ENCODE peak calls at places on chromosomes 4 and X, in five cellular contexts. One of them, this sample, is unnamed.

GRCh38 chr4:16079046-16079445 is 4.8 kb downstream of the PROM1 start:
- DNase-seq in A549: no peak
- DNase-seq in mucosa of gallbladder: no peak
- DNase-seq in fibroblast of the conjunctiva: no peak
- DNase-seq in neural crest cell: no peak
- DNase-seq in this sample: peak

GRCh38 chr4:94639298-94639697 is 118.5 kb upstream of the BMPR1B start:
- DNase-seq in A549: no peak
- DNase-seq in mucosa of gallbladder: no peak
- DNase-seq in fibroblast of the conjunctiva: no peak
- DNase-seq in neural crest cell: no peak
- DNase-seq in this sample: no peak

GRCh38 chr4:2534904-2535385 is 1.5 kb upstream of the FAM193A start:
- DNase-seq in A549: no peak
- DNase-seq in mucosa of gallbladder: no peak
- DNase-seq in fibroblast of the conjunctiva: no peak
- DNase-seq in neural crest cell: no peak
- DNase-seq in this sample: no peak

GRCh38 chrX:38212246-38212645 is 8.4 kb downstream of the SRPX start:
- DNase-seq in A549: no peak
- DNase-seq in mucosa of gallbladder: no peak
- DNase-seq in fibroblast of the conjunctiva: no peak
- DNase-seq in neural crest cell: no peak
- DNase-seq in this sample: no peak

GRCh38 chr4:138241281-138242075 is 671 bp downstream of the SLC7A11 start:
- DNase-seq in A549: no peak
- DNase-seq in mucosa of gallbladder: no peak
- DNase-seq in fibroblast of the conjunctiva: no peak
- DNase-seq in neural crest cell: no peak
- DNase-seq in this sample: peak

GRCh38 chr4:94762326-94762725 is 4.6 kb downstream of the BMPR1B start:
- DNase-seq in A549: no peak
- DNase-seq in mucosa of gallbladder: no peak
- DNase-seq in fibroblast of the conjunctiva: no peak
- DNase-seq in neural crest cell: no peak
- DNase-seq in this sample: no peak

GRCh38 chr4:107034091-107034698 is 1.9 kb downstream of the DKK2 start:
- DNase-seq in A549: no peak
- DNase-seq in mucosa of gallbladder: peak
- DNase-seq in fibroblast of the conjunctiva: peak
- DNase-seq in neural crest cell: peak
- DNase-seq in this sample: no peak

GRCh38 chr4:84597450-84597849 is 14.5 kb downstream of the CDS1 start:
- DNase-seq in A549: no peak
- DNase-seq in mucosa of gallbladder: no peak
- DNase-seq in fibroblast of the conjunctiva: no peak
- DNase-seq in neural crest cell: no peak
- DNase-seq in this sample: peak

GRCh38 chr4:135267148-135267878 is 1065.7 kb upstream of the PABPC4L start:
- DNase-seq in A549: no peak
- DNase-seq in mucosa of gallbladder: no peak
- DNase-seq in fibroblast of the conjunctiva: no peak
- DNase-seq in neural crest cell: no peak
- DNase-seq in this sample: no peak

GRCh38 chr4:7598939-7599790 is 164.4 kb upstream of the PSAPL1 start:
- DNase-seq in A549: no peak
- DNase-seq in mucosa of gallbladder: no peak
- DNase-seq in fibroblast of the conjunctiva: no peak
- DNase-seq in neural crest cell: no peak
- DNase-seq in this sample: no peak

GRCh38 chrX:18425199-18426003 is at the start of gene CDKL5:
- DNase-seq in A549: peak
- DNase-seq in mucosa of gallbladder: peak
- DNase-seq in fibroblast of the conjunctiva: peak
- DNase-seq in neural crest cell: peak
- DNase-seq in this sample: peak

GRCh38 chr4:173169428-173170209 is 1.0 kb downstream of the GALNT7 start:
- DNase-seq in A549: peak
- DNase-seq in mucosa of gallbladder: peak
- DNase-seq in fibroblast of the conjunctiva: no peak
- DNase-seq in neural crest cell: peak
- DNase-seq in this sample: peak

GRCh38 chrX:102714994-102715393 is 2.7 kb downstream of the GPRASP2 start:
- DNase-seq in A549: no peak
- DNase-seq in mucosa of gallbladder: no peak
- DNase-seq in fibroblast of the conjunctiva: no peak
- DNase-seq in neural crest cell: no peak
- DNase-seq in this sample: no peak

GRCh38 chr4:110198472-110199419 is at the start of gene ELOVL6:
- DNase-seq in A549: peak
- DNase-seq in mucosa of gallbladder: peak
- DNase-seq in fibroblast of the conjunctiva: peak
- DNase-seq in neural crest cell: peak
- DNase-seq in this sample: peak

GRCh38 chr4:145732895-145733880 is 53.2 kb downstream of the C4orf51 start:
- DNase-seq in A549: peak
- DNase-seq in mucosa of gallbladder: peak
- DNase-seq in fibroblast of the conjunctiva: peak
- DNase-seq in neural crest cell: peak
- DNase-seq in this sample: peak

GRCh38 chrX:33138677-33139249 is 72.6 kb downstream of the DMD start:
- DNase-seq in A549: no peak
- DNase-seq in mucosa of gallbladder: no peak
- DNase-seq in fibroblast of the conjunctiva: no peak
- DNase-seq in neural crest cell: no peak
- DNase-seq in this sample: no peak

GRCh38 chrX:139930923-139931645 is 1.8 kb downstream of the ATP11C start:
- DNase-seq in A549: peak
- DNase-seq in mucosa of gallbladder: no peak
- DNase-seq in fibroblast of the conjunctiva: no peak
- DNase-seq in neural crest cell: peak
- DNase-seq in this sample: peak

GRCh38 chr4:175531405-175532091 is 280.5 kb downstream of the GPM6A start:
- DNase-seq in A549: peak
- DNase-seq in mucosa of gallbladder: no peak
- DNase-seq in fibroblast of the conjunctiva: peak
- DNase-seq in neural crest cell: no peak
- DNase-seq in this sample: peak

GRCh38 chr4:33060873-33061542 is 2340.8 kb downstream of the PCDH7 start:
- DNase-seq in A549: peak
- DNase-seq in mucosa of gallbladder: peak
- DNase-seq in fibroblast of the conjunctiva: no peak
- DNase-seq in neural crest cell: peak
- DNase-seq in this sample: peak

GRCh38 chrX:262391-262909 is 18.7 kb upstream of the PLCXD1 start:
- DNase-seq in A549: peak
- DNase-seq in mucosa of gallbladder: no peak
- DNase-seq in fibroblast of the conjunctiva: no peak
- DNase-seq in neural crest cell: no peak
- DNase-seq in this sample: peak

GRCh38 chr4:1474126-1475090 is 68.2 kb upstream of the NKX1-1 start:
- DNase-seq in A549: no peak
- DNase-seq in mucosa of gallbladder: no peak
- DNase-seq in fibroblast of the conjunctiva: no peak
- DNase-seq in neural crest cell: no peak
- DNase-seq in this sample: no peak

GRCh38 chrX:12702509-12703091 is 88.6 kb upstream of the PRPS2 start:
- DNase-seq in A549: no peak
- DNase-seq in mucosa of gallbladder: no peak
- DNase-seq in fibroblast of the conjunctiva: no peak
- DNase-seq in neural crest cell: peak
- DNase-seq in this sample: no peak

GRCh38 chr4:120714581-120714980 is 207.9 kb downstream of the PRDM5 start:
- DNase-seq in A549: no peak
- DNase-seq in mucosa of gallbladder: no peak
- DNase-seq in fibroblast of the conjunctiva: no peak
- DNase-seq in neural crest cell: no peak
- DNase-seq in this sample: no peak

GRCh38 chr4:2442175-2442993 is 23.6 kb downstream of the CFAP99 start:
- DNase-seq in A549: peak
- DNase-seq in mucosa of gallbladder: no peak
- DNase-seq in fibroblast of the conjunctiva: no peak
- DNase-seq in neural crest cell: no peak
- DNase-seq in this sample: no peak

GRCh38 chr4:7194251-7195137 is 2.2 kb downstream of the SORCS2 start:
- DNase-seq in A549: peak
- DNase-seq in mucosa of gallbladder: no peak
- DNase-seq in fibroblast of the conjunctiva: no peak
- DNase-seq in neural crest cell: no peak
- DNase-seq in this sample: no peak

GRCh38 chrX:11180571-11180970 is 69.4 kb downstream of the HCCS start:
- DNase-seq in A549: no peak
- DNase-seq in mucosa of gallbladder: no peak
- DNase-seq in fibroblast of the conjunctiva: no peak
- DNase-seq in neural crest cell: no peak
- DNase-seq in this sample: no peak

GRCh38 chr4:139153411-139154133 is 23.4 kb downstream of the ELF2 start:
- DNase-seq in A549: no peak
- DNase-seq in mucosa of gallbladder: no peak
- DNase-seq in fibroblast of the conjunctiva: no peak
- DNase-seq in neural crest cell: no peak
- DNase-seq in this sample: no peak

GRCh38 chrX:23896983-23897382 is 10.8 kb downstream of the APOO start:
- DNase-seq in A549: no peak
- DNase-seq in mucosa of gallbladder: no peak
- DNase-seq in fibroblast of the conjunctiva: no peak
- DNase-seq in neural crest cell: no peak
- DNase-seq in this sample: no peak

GRCh38 chr4:182801626-182802025 is 115.6 kb downstream of the DCTD start:
- DNase-seq in A549: no peak
- DNase-seq in mucosa of gallbladder: no peak
- DNase-seq in fibroblast of the conjunctiva: no peak
- DNase-seq in neural crest cell: no peak
- DNase-seq in this sample: no peak

GRCh38 chrX:24020280-24020876 is 6.6 kb downstream of the KLHL15 start:
- DNase-seq in A549: no peak
- DNase-seq in mucosa of gallbladder: no peak
- DNase-seq in fibroblast of the conjunctiva: no peak
- DNase-seq in neural crest cell: no peak
- DNase-seq in this sample: no peak

GRCh38 chrX:63350551-63350950 is 581 bp downstream of the SPIN4 start:
- DNase-seq in A549: peak
- DNase-seq in mucosa of gallbladder: no peak
- DNase-seq in fibroblast of the conjunctiva: no peak
- DNase-seq in neural crest cell: no peak
- DNase-seq in this sample: no peak

GRCh38 chrX:154307207-154307606 is 11.6 kb downstream of the TKTL1 start:
- DNase-seq in A549: no peak
- DNase-seq in mucosa of gallbladder: no peak
- DNase-seq in fibroblast of the conjunctiva: peak
- DNase-seq in neural crest cell: no peak
- DNase-seq in this sample: no peak

GRCh38 chrX:19198448-19198847 is 76.2 kb upstream of the ADGRG2 start:
- DNase-seq in A549: no peak
- DNase-seq in mucosa of gallbladder: no peak
- DNase-seq in fibroblast of the conjunctiva: no peak
- DNase-seq in neural crest cell: no peak
- DNase-seq in this sample: no peak

GRCh38 chrX:44400588-44400987 is 57.1 kb upstream of the EFHC2 start:
- DNase-seq in A549: no peak
- DNase-seq in mucosa of gallbladder: no peak
- DNase-seq in fibroblast of the conjunctiva: peak
- DNase-seq in neural crest cell: no peak
- DNase-seq in this sample: peak

GRCh38 chr4:168162604-168163003 is 70.3 kb downstream of the ANXA10 start:
- DNase-seq in A549: no peak
- DNase-seq in mucosa of gallbladder: no peak
- DNase-seq in fibroblast of the conjunctiva: no peak
- DNase-seq in neural crest cell: no peak
- DNase-seq in this sample: no peak

GRCh38 chrX:16517206-16517605 is 132.8 kb upstream of the S100G start:
- DNase-seq in A549: no peak
- DNase-seq in mucosa of gallbladder: no peak
- DNase-seq in fibroblast of the conjunctiva: no peak
- DNase-seq in neural crest cell: no peak
- DNase-seq in this sample: no peak

GRCh38 chr4:157045507-157046127 is 30.3 kb upstream of the GLRB start:
- DNase-seq in A549: peak
- DNase-seq in mucosa of gallbladder: peak
- DNase-seq in fibroblast of the conjunctiva: peak
- DNase-seq in neural crest cell: no peak
- DNase-seq in this sample: peak

GRCh38 chrX:12372111-12372510 is 233.8 kb downstream of the FRMPD4 start:
- DNase-seq in A549: no peak
- DNase-seq in mucosa of gallbladder: no peak
- DNase-seq in fibroblast of the conjunctiva: no peak
- DNase-seq in neural crest cell: no peak
- DNase-seq in this sample: no peak

GRCh38 chr4:663438-664428 is 10.3 kb downstream of the ATP5ME start:
- DNase-seq in A549: no peak
- DNase-seq in mucosa of gallbladder: peak
- DNase-seq in fibroblast of the conjunctiva: no peak
- DNase-seq in neural crest cell: no peak
- DNase-seq in this sample: no peak

GRCh38 chr4:78058591-78059523 is 1.7 kb downstream of the FRAS1 start:
- DNase-seq in A549: peak
- DNase-seq in mucosa of gallbladder: peak
- DNase-seq in fibroblast of the conjunctiva: peak
- DNase-seq in neural crest cell: peak
- DNase-seq in this sample: no peak

This sample was measured in RCC 7860.